ENCODE peak calls at places on chromosomes 6 and 20, in six cellular contexts. K, N, M, X, O and G are unnamed samples. For H3K4me1, the result is how much of the 10 kb centered on the place peaks cover.

GRCh38 chr6:36029464-36029863 is 1.9 kb downstream of the MAPK14 start:
- DNase-seq in K (no peak), N (no peak), M (no peak), X (no peak), O (no peak), G (no peak)

GRCh38 chr6:35426074-35426473 is 26.1 kb upstream of the FANCE start:
- DNase-seq in K (no peak), N (no peak), M (no peak), X (no peak), O (no peak), G (no peak)

GRCh38 chr20:17570347-17571152 is 675 bp downstream of the DSTN start:
- DNase-seq in K (peak), N (peak), M (peak), X (peak), O (no peak), G (peak)

GRCh38 chr6:4491501-4492260 is 284.5 kb upstream of the CDYL start:
- DNase-seq in K (no peak), N (no peak), M (no peak), X (no peak), O (no peak), G (no peak)

GRCh38 chr6:69026243-69026642 is 391.2 kb downstream of the ADGRB3 start:
- DNase-seq in K (no peak), N (no peak), M (no peak), X (no peak), O (no peak), G (no peak)

GRCh38 chr6:71197267-71197666 is 91.3 kb upstream of the OGFRL1 start:
- DNase-seq in K (no peak), N (no peak), M (no peak), X (no peak), O (no peak), G (no peak)

GRCh38 chr6:143123081-143123480 is 62.4 kb downstream of the AIG1 start:
- DNase-seq in K (no peak), N (no peak), M (no peak), X (no peak), O (no peak), G (no peak)

GRCh38 chr6:31525932-31526591 is 2.7 kb upstream of the MCCD1 start:
- DNase-seq in K (no peak), N (no peak), M (no peak), X (no peak), O (no peak), G (no peak)

GRCh38 chr20:56748476-56749377 is 119.6 kb downstream of the TFAP2C start:
- DNase-seq in K (peak), N (no peak), M (no peak), X (no peak), O (no peak), G (no peak)

DNA sequence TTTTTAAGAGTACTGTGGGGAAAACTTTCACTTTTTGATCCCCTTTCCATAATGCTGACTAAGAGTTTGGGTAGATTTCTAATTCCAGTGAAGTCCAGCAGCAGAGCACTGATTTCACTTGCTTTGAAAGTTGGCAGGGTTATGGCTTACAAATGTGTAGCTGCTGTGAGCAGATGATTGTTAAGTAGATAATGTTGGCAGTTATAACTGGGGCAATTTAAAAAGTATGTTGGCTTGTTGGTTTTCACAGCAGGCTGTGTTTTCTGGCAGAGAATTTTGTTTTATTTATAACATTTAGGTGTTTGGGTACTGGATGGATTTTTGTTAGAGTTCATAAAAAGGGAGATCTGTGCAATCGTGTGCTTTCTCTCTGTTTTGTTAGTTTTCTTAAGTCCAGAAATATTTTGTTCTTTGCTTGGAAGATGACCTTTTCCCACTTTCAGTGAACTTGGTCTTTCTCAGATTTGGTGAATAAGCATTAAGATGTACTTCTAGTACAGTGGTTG is 31.4 kb downstream of the AFDN start:
- DNase-seq in K (no peak), N (no peak), M (no peak), X (no peak), O (no peak), G (no peak)
- H3K27ac ChIP-seq in K (no peak), N (no peak), M (no peak), X (peak), O (no peak), G (no peak)

GRCh38 chr6:110329729-110330436 is 28.3 kb downstream of the METTL24 start:
- DNase-seq in K (no peak), N (no peak), M (peak), X (no peak), O (no peak), G (no peak)
- H3K4me3 ChIP-seq in K (peak), N (no peak), M (peak), X (peak), O (peak), G (no peak)

DNA sequence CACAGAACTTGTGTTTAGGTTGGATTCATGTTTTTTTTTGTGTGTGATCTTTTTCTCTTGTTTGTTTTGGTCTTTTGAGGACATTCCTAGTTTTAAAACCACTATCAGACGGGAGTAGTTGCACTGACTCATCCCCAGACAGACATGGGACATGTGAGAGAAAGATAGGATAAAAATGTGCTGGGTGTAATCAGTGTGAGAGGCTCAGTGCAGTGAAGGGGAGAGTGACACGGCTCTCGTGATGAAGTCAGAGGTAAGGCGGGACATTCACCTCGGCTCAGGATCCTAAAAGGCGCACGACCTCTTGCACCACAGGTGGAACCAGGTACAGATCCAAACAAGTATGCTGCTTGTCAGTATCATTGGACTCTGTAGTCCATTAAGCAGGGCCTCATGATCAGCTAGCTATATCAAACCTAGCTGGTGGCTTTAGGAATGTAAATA is 17.9 kb downstream of the FOXO3 start:
- DNase-seq in K (no peak), N (no peak), M (no peak), X (no peak), O (no peak), G (no peak)
- H3K4me1 ChIP-seq in K (under half), N (half or more), M (under half), X (half or more), O (half or more), G (under half)

DNA sequence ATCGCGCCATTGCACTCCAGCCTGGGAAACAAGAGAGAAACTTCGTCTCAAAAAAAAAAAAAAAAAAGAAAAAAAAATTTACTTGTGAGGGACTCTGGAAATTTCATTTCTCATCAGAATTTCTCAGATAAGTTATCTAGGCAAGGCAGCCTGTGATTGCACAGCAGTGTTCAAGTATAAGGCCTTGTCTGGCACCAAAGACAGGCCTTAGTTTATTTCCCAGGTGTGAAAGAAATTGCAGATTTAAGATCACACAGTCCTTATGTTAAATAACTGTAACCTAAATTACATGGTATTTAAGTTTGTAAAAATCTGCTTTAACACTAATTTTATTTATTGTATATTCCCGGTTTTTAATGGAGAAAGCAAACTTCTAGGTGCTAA is 34.8 kb downstream of the HFE start:
- DNase-seq in K (no peak), N (no peak), M (no peak), X (no peak), O (no peak), G (no peak)
- H3K27ac ChIP-seq in K (no peak), N (no peak), M (no peak), X (peak), O (peak), G (peak)